ENCODE peak calls at places on chromosomes 2 and 18, in five cellular contexts. S, X, E, K and Y are unnamed samples.
A peak's percentile ranks its signal among the peaks of the same experiment; 100 is the strongest.

GRCh38 chr2:177998996-177999395 is 73.6 kb downstream of the PDE11A start:
- DNase-seq in X (no peak), E (no peak), K (no peak), S (no peak), Y (no peak)

GRCh38 chr2:162768646-162769045 is 69.9 kb downstream of the KCNH7 start:
- DNase-seq in K (no peak), E (no peak), S (no peak), X (peak; percentile 34), Y (no peak)

GRCh38 chr18:8706981-8707940 is 1.9 kb downstream of the MTCL1 start:
- DNase-seq in K (peak; percentile 17), E (peak; percentile 31), S (no peak), X (peak; percentile 79), Y (no peak)

GRCh38 chr2:73918856-73919255 is 7.8 kb upstream of the DGUOK start:
- DNase-seq in S (no peak), X (no peak), K (no peak), E (no peak), Y (no peak)

GRCh38 chr18:2881490-2882195 is 34.8 kb downstream of the EMILIN2 start:
- DNase-seq in S (no peak), K (no peak), X (peak; percentile 85), E (no peak), Y (no peak)

GRCh38 chr18:67794512-67794911 is 278.0 kb upstream of the DSEL start:
- DNase-seq in X (peak; percentile 60), S (no peak), K (no peak), E (no peak), Y (no peak)

GRCh38 chr18:35073186-35074105 is 32.2 kb downstream of the MAPRE2 start:
- DNase-seq in K (no peak), S (no peak), E (no peak), X (peak; percentile 50), Y (no peak)

GRCh38 chr2:232296766-232297525 is 81.6 kb upstream of the ALPP start:
- DNase-seq in S (no peak), K (no peak), E (no peak), X (no peak), Y (no peak)

GRCh38 chr18:78726326-78727056 is 253.1 kb upstream of the SALL3 start:
- DNase-seq in E (no peak), K (no peak), S (no peak), X (no peak), Y (no peak)

GRCh38 chr18:79855147-79855910 is 57.6 kb downstream of the KCNG2 start:
- DNase-seq in E (peak; percentile 74), K (peak; percentile 53), X (no peak), S (peak; percentile 9), Y (peak; percentile 71)

GRCh38 chr2:234134496-234134895 is 84.0 kb downstream of the SPP2 start:
- DNase-seq in S (no peak), X (no peak), E (no peak), K (no peak), Y (no peak)

GRCh38 chr2:101272045-101272784 is 19.5 kb downstream of the CNOT11 start:
- DNase-seq in S (no peak), E (peak; percentile 80), X (no peak), K (no peak), Y (peak; percentile 74)

GRCh38 chr2:67572721-67573485 is 175.8 kb downstream of the ETAA1 start:
- DNase-seq in X (peak; percentile 59), K (no peak), E (no peak), S (no peak), Y (no peak)

GRCh38 chr2:222561817-222562424 is 94.0 kb downstream of the FARSB start:
- DNase-seq in X (peak; percentile 63), K (peak; percentile 38), S (peak; percentile 68), E (peak; percentile 77), Y (peak; percentile 73)

GRCh38 chr2:88123164-88123974 is 4.5 kb downstream of the FABP1 start:
- DNase-seq in K (no peak), E (no peak), X (no peak), S (no peak), Y (no peak)

GRCh38 chr2:7083580-7084509 is 166.6 kb downstream of the RNF144A start:
- DNase-seq in E (no peak), K (peak; percentile 19), S (no peak), X (peak; percentile 54), Y (no peak)
- TF ChIP-seq CTCF in E (peak; percentile 41), K (peak; percentile 47), S (peak; percentile 23), X (peak; percentile 69), Y (peak; percentile 57)

GRCh38 chr18:11308499-11308898 is 159.1 kb upstream of the PIEZO2 start:
- DNase-seq in X (peak; percentile 32), E (no peak), S (no peak), K (no peak), Y (no peak)

GRCh38 chr18:11307716-11308115 is 158.3 kb upstream of the PIEZO2 start:
- DNase-seq in E (no peak), S (no peak), K (no peak), X (no peak), Y (no peak)

GRCh38 chr18:11309172-11309571 is 159.8 kb upstream of the PIEZO2 start:
- DNase-seq in X (no peak), E (no peak), S (no peak), K (no peak), Y (no peak)

GRCh38 chr18:11305507-11305906 is 156.1 kb upstream of the PIEZO2 start:
- DNase-seq in X (no peak), E (no peak), S (no peak), K (no peak), Y (no peak)

GRCh38 chr18:11310476-11311086 is 161.2 kb upstream of the PIEZO2 start:
- DNase-seq in E (peak; percentile 52), X (peak; percentile 47), S (peak; percentile 76), K (peak; percentile 24), Y (peak; percentile 46)
- TF ChIP-seq CTCF in E (peak; percentile 81), X (peak; percentile 85), S (peak; percentile 61), K (peak; percentile 44), Y (peak; percentile 75)

GRCh38 chr2:43898134-43898957 is 59.6 kb downstream of the ABCG8 start:
- DNase-seq in E (no peak), X (peak; percentile 75), S (no peak), K (no peak), Y (no peak)
- TF ChIP-seq CTCF in E (no peak), X (peak; percentile 39), S (no peak), K (no peak), Y (no peak)

GRCh38 chr2:155708052-155708451 is 624.5 kb downstream of the NR4A2 start:
- DNase-seq in X (no peak), E (no peak), K (no peak), S (no peak), Y (no peak)
- TF ChIP-seq CTCF in X (no peak), E (no peak), K (no peak), S (no peak), Y (peak; percentile 6)

GRCh38 chr2:218383892-218384519 is 1.9 kb downstream of the SLC11A1 start:
- DNase-seq in K (no peak), S (no peak), X (no peak), E (no peak), Y (no peak)

GRCh38 chr2:218386505-218387368 is 4.7 kb downstream of the SLC11A1 start:
- DNase-seq in K (no peak), E (no peak), X (no peak), S (no peak), Y (no peak)

GRCh38 chr2:218382785-218383184 is 712 bp downstream of the SLC11A1 start:
- DNase-seq in S (no peak), K (no peak), X (no peak), E (no peak), Y (no peak)

GRCh38 chr2:218387369-218388194 is 5.5 kb downstream of the SLC11A1 start:
- DNase-seq in E (no peak), X (peak; percentile 79), K (no peak), S (peak; percentile 76), Y (no peak)

GRCh38 chr2:218384975-218385374 is 2.9 kb downstream of the SLC11A1 start:
- DNase-seq in E (no peak), K (no peak), X (no peak), S (no peak), Y (no peak)
- TF ChIP-seq CTCF in E (no peak), K (no peak), X (no peak), S (no peak), Y (no peak)

GRCh38 chr2:44246840-44247369 is 28.4 kb upstream of the SLC3A1 start:
- DNase-seq in X (no peak), E (no peak), S (no peak), K (no peak), Y (no peak)

GRCh38 chr2:44246436-44246835 is 28.8 kb upstream of the SLC3A1 start:
- DNase-seq in X (no peak), S (no peak), E (no peak), K (no peak), Y (no peak)

GRCh38 chr2:44245068-44245861 is 30.0 kb upstream of the SLC3A1 start:
- DNase-seq in S (no peak), X (no peak), E (no peak), K (no peak), Y (no peak)

GRCh38 chr2:44242929-44243328 is 32.4 kb upstream of the SLC3A1 start:
- DNase-seq in S (no peak), X (no peak), K (no peak), E (no peak), Y (no peak)

GRCh38 chr2:44244135-44244871 is 31.0 kb upstream of the SLC3A1 start:
- DNase-seq in E (peak; percentile 64), S (peak; percentile 72), K (peak; percentile 76), X (peak; percentile 80), Y (peak; percentile 55)
- TF ChIP-seq CTCF in E (no peak), S (peak; percentile 48), K (peak; percentile 88), X (peak; percentile 49), Y (peak; percentile 29)

DNA sequence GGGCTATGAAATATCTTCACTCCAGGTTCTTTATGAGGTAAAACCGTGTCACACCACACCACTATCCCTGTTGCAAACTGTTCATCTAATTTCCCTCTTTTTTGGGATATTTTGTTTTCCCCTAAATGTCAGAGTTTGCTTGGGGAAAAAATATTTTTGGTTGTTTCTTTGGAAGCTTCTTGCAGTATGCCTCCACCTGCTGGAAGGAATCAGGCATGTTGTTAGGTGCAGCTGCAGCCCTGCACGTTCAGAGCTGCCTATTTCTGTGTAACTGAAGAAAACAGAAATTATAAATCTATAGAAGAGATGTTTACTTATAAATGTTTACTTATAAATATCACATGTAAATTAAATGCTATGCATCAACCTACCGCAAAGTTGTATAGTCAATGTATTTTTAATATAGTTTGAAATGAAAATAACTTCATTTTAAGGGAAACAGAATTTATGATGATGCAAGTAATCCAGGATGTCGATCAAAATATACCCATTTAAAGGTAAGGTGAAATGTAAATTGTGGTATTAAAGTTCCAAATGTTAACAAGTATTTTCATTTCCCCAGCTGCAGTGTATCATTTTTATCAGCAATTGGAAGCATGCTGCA is 238.0 kb downstream of the ZNF516 start:
- DNase-seq in S (no peak), K (no peak), E (no peak), X (peak; percentile 71), Y (no peak)
- TF ChIP-seq CTCF in S (peak; percentile 31), K (no peak), E (no peak), X (peak; percentile 85), Y (peak; percentile 24)